ENCODE peak calls at places on chromosome 2, in seven cellular contexts. One of them, this sample, is unnamed.

GRCh38 chr2:9344434-9344833 is 78.9 kb downstream of the ITGB1BP1 start:
- DNase-seq in GM06990: no peak
- DNase-seq in AG08395: no peak
- DNase-seq in A172: no peak
- DNase-seq in CD8-positive, alpha-beta T cell: no peak
- DNase-seq in osteoblast: no peak
- DNase-seq in SK-MEL-5: no peak
- DNase-seq in this sample: no peak

GRCh38 chr2:1613078-1613445 is 131.3 kb downstream of the PXDN start:
- DNase-seq in GM06990: no peak
- DNase-seq in AG08395: no peak
- DNase-seq in A172: no peak
- DNase-seq in CD8-positive, alpha-beta T cell: no peak
- DNase-seq in osteoblast: peak
- DNase-seq in SK-MEL-5: no peak
- DNase-seq in this sample: no peak

GRCh38 chr2:198448803-198449202 is 644.4 kb downstream of the PLCL1 start:
- DNase-seq in GM06990: no peak
- DNase-seq in AG08395: no peak
- DNase-seq in A172: no peak
- DNase-seq in CD8-positive, alpha-beta T cell: no peak
- DNase-seq in osteoblast: no peak
- DNase-seq in SK-MEL-5: no peak
- DNase-seq in this sample: no peak

GRCh38 chr2:128506127-128506526 is 187.5 kb upstream of the HS6ST1 start:
- DNase-seq in GM06990: no peak
- DNase-seq in AG08395: no peak
- DNase-seq in A172: no peak
- DNase-seq in CD8-positive, alpha-beta T cell: no peak
- DNase-seq in osteoblast: no peak
- DNase-seq in SK-MEL-5: no peak
- DNase-seq in this sample: no peak

GRCh38 chr2:161373939-161374338 is 42.2 kb upstream of the TBR1 start:
- DNase-seq in GM06990: no peak
- DNase-seq in AG08395: peak
- DNase-seq in A172: no peak
- DNase-seq in CD8-positive, alpha-beta T cell: no peak
- DNase-seq in osteoblast: peak
- DNase-seq in SK-MEL-5: no peak
- DNase-seq in this sample: no peak

GRCh38 chr2:14140009-14140408 is 492.5 kb upstream of the LRATD1 start:
- DNase-seq in GM06990: no peak
- DNase-seq in AG08395: no peak
- DNase-seq in A172: no peak
- DNase-seq in CD8-positive, alpha-beta T cell: no peak
- DNase-seq in osteoblast: no peak
- DNase-seq in SK-MEL-5: no peak
- DNase-seq in this sample: no peak

GRCh38 chr2:74290066-74290465 is 53.1 kb downstream of the SLC4A5 start:
- DNase-seq in GM06990: peak
- DNase-seq in AG08395: no peak
- DNase-seq in A172: no peak
- DNase-seq in CD8-positive, alpha-beta T cell: no peak
- DNase-seq in osteoblast: no peak
- DNase-seq in SK-MEL-5: no peak
- DNase-seq in this sample: no peak

GRCh38 chr2:128714285-128714684 is 395.6 kb upstream of the HS6ST1 start:
- DNase-seq in GM06990: no peak
- DNase-seq in AG08395: no peak
- DNase-seq in A172: no peak
- DNase-seq in CD8-positive, alpha-beta T cell: no peak
- DNase-seq in osteoblast: no peak
- DNase-seq in SK-MEL-5: no peak
- DNase-seq in this sample: no peak

GRCh38 chr2:42105330-42106256 is 57.8 kb downstream of the PKDCC start:
- DNase-seq in GM06990: peak
- DNase-seq in AG08395: no peak
- DNase-seq in A172: no peak
- DNase-seq in CD8-positive, alpha-beta T cell: peak
- DNase-seq in osteoblast: no peak
- DNase-seq in SK-MEL-5: no peak
- DNase-seq in this sample: no peak

GRCh38 chr2:62459106-62459505 is 46.9 kb downstream of the TMEM17 start:
- DNase-seq in GM06990: no peak
- DNase-seq in AG08395: no peak
- DNase-seq in A172: no peak
- DNase-seq in CD8-positive, alpha-beta T cell: no peak
- DNase-seq in osteoblast: no peak
- DNase-seq in SK-MEL-5: peak
- DNase-seq in this sample: no peak

GRCh38 chr2:63982335-63982734 is 36.9 kb downstream of the VPS54 start:
- DNase-seq in GM06990: no peak
- DNase-seq in AG08395: no peak
- DNase-seq in A172: no peak
- DNase-seq in CD8-positive, alpha-beta T cell: no peak
- DNase-seq in osteoblast: no peak
- DNase-seq in SK-MEL-5: no peak
- DNase-seq in this sample: no peak

GRCh38 chr2:236769981-236770671 is 200.5 kb downstream of the ACKR3 start:
- DNase-seq in GM06990: no peak
- DNase-seq in AG08395: peak
- DNase-seq in A172: peak
- DNase-seq in CD8-positive, alpha-beta T cell: no peak
- DNase-seq in osteoblast: peak
- DNase-seq in SK-MEL-5: no peak
- DNase-seq in this sample: no peak

GRCh38 chr2:105296017-105296611 is 33.4 kb downstream of the TGFBRAP1 start:
- DNase-seq in GM06990: no peak
- DNase-seq in AG08395: no peak
- DNase-seq in A172: no peak
- DNase-seq in CD8-positive, alpha-beta T cell: no peak
- DNase-seq in osteoblast: no peak
- DNase-seq in SK-MEL-5: peak
- DNase-seq in this sample: no peak